ENCODE peak calls at places on chromosomes 7 and 10, in nine cellular contexts. One of them, this sample, is unnamed.

GRCh38 chr10:12659706-12660105 is 310.4 kb downstream of the CAMK1D start:
- DNase-seq in heart left ventricle: no peak
- DNase-seq in fibroblast of lung: no peak
- DNase-seq in psoas muscle: no peak
- DNase-seq in H9: no peak
- DNase-seq in transverse colon: no peak
- DNase-seq in ovary: no peak
- DNase-seq in OCI-LY7: no peak
- DNase-seq in GM23338: no peak
- DNase-seq in this sample: no peak

GRCh38 chr10:5620966-5621365 is 45.4 kb downstream of the ASB13 start:
- DNase-seq in heart left ventricle: no peak
- DNase-seq in fibroblast of lung: no peak
- DNase-seq in psoas muscle: no peak
- DNase-seq in H9: no peak
- DNase-seq in transverse colon: no peak
- DNase-seq in ovary: peak
- DNase-seq in OCI-LY7: no peak
- DNase-seq in GM23338: no peak
- DNase-seq in this sample: no peak

GRCh38 chr10:132868995-132869394 is 73.4 kb downstream of the CFAP46 start:
- DNase-seq in heart left ventricle: peak
- DNase-seq in fibroblast of lung: no peak
- DNase-seq in psoas muscle: no peak
- DNase-seq in H9: peak
- DNase-seq in transverse colon: peak
- DNase-seq in ovary: no peak
- DNase-seq in OCI-LY7: no peak
- DNase-seq in GM23338: no peak
- DNase-seq in this sample: no peak

GRCh38 chr7:49483142-49483541 is 290.3 kb upstream of the VWC2 start:
- DNase-seq in heart left ventricle: peak
- DNase-seq in fibroblast of lung: no peak
- DNase-seq in psoas muscle: no peak
- DNase-seq in H9: no peak
- DNase-seq in transverse colon: peak
- DNase-seq in ovary: no peak
- DNase-seq in OCI-LY7: peak
- DNase-seq in GM23338: peak
- DNase-seq in this sample: peak

GRCh38 chr10:35423505-35424306 is 87.4 kb downstream of the CCNY start:
- DNase-seq in heart left ventricle: no peak
- DNase-seq in fibroblast of lung: peak
- DNase-seq in psoas muscle: no peak
- DNase-seq in H9: no peak
- DNase-seq in transverse colon: no peak
- DNase-seq in ovary: no peak
- DNase-seq in OCI-LY7: no peak
- DNase-seq in GM23338: no peak
- DNase-seq in this sample: no peak

GRCh38 chr10:130809181-130809580 is 502.3 kb downstream of the TCERG1L start:
- DNase-seq in heart left ventricle: no peak
- DNase-seq in fibroblast of lung: no peak
- DNase-seq in psoas muscle: no peak
- DNase-seq in H9: no peak
- DNase-seq in transverse colon: no peak
- DNase-seq in ovary: no peak
- DNase-seq in OCI-LY7: no peak
- DNase-seq in GM23338: no peak
- DNase-seq in this sample: no peak

GRCh38 chr10:24929904-24930303 is 22.5 kb downstream of the PRTFDC1 start:
- DNase-seq in heart left ventricle: no peak
- DNase-seq in fibroblast of lung: no peak
- DNase-seq in psoas muscle: no peak
- DNase-seq in H9: no peak
- DNase-seq in transverse colon: no peak
- DNase-seq in ovary: no peak
- DNase-seq in OCI-LY7: no peak
- DNase-seq in GM23338: no peak
- DNase-seq in this sample: no peak

GRCh38 chr7:16978358-16979244 is 96.8 kb upstream of the AGR3 start:
- DNase-seq in heart left ventricle: no peak
- DNase-seq in fibroblast of lung: peak
- DNase-seq in psoas muscle: no peak
- DNase-seq in H9: no peak
- DNase-seq in transverse colon: no peak
- DNase-seq in ovary: no peak
- DNase-seq in OCI-LY7: no peak
- DNase-seq in GM23338: peak
- DNase-seq in this sample: no peak

GRCh38 chr10:48575901-48576300 is 29.0 kb downstream of the ARHGAP22 start:
- DNase-seq in heart left ventricle: no peak
- DNase-seq in fibroblast of lung: no peak
- DNase-seq in psoas muscle: no peak
- DNase-seq in H9: peak
- DNase-seq in transverse colon: no peak
- DNase-seq in ovary: no peak
- DNase-seq in OCI-LY7: no peak
- DNase-seq in GM23338: no peak
- DNase-seq in this sample: no peak

GRCh38 chr7:153188630-153189029 is 429.1 kb downstream of the ACTR3B start:
- DNase-seq in heart left ventricle: no peak
- DNase-seq in fibroblast of lung: no peak
- DNase-seq in psoas muscle: no peak
- DNase-seq in H9: no peak
- DNase-seq in transverse colon: no peak
- DNase-seq in ovary: no peak
- DNase-seq in OCI-LY7: no peak
- DNase-seq in GM23338: no peak
- DNase-seq in this sample: peak

GRCh38 chr10:30803901-30804322 is 174.4 kb upstream of the LYZL2 start:
- DNase-seq in heart left ventricle: no peak
- DNase-seq in fibroblast of lung: peak
- DNase-seq in psoas muscle: peak
- DNase-seq in H9: no peak
- DNase-seq in transverse colon: no peak
- DNase-seq in ovary: peak
- DNase-seq in OCI-LY7: no peak
- DNase-seq in GM23338: no peak
- DNase-seq in this sample: no peak

GRCh38 chr7:53628775-53629174 is 593.3 kb downstream of the POM121L12 start:
- DNase-seq in heart left ventricle: no peak
- DNase-seq in fibroblast of lung: no peak
- DNase-seq in psoas muscle: no peak
- DNase-seq in H9: no peak
- DNase-seq in transverse colon: no peak
- DNase-seq in ovary: no peak
- DNase-seq in OCI-LY7: no peak
- DNase-seq in GM23338: no peak
- DNase-seq in this sample: no peak

GRCh38 chr7:24152356-24152755 is 131.6 kb upstream of the NPY start:
- DNase-seq in heart left ventricle: no peak
- DNase-seq in fibroblast of lung: no peak
- DNase-seq in psoas muscle: no peak
- DNase-seq in H9: no peak
- DNase-seq in transverse colon: peak
- DNase-seq in ovary: no peak
- DNase-seq in OCI-LY7: no peak
- DNase-seq in GM23338: no peak
- DNase-seq in this sample: peak

GRCh38 chr10:95364342-95364741 is 73.5 kb upstream of the PDLIM1 start:
- DNase-seq in heart left ventricle: no peak
- DNase-seq in fibroblast of lung: no peak
- DNase-seq in psoas muscle: no peak
- DNase-seq in H9: no peak
- DNase-seq in transverse colon: no peak
- DNase-seq in ovary: no peak
- DNase-seq in OCI-LY7: no peak
- DNase-seq in GM23338: no peak
- DNase-seq in this sample: no peak
- H3K27ac ChIP-seq in heart left ventricle: no peak
- H3K27ac ChIP-seq in fibroblast of lung: no peak
- H3K27ac ChIP-seq in psoas muscle: no peak
- H3K27ac ChIP-seq in H9: no peak
- H3K27ac ChIP-seq in transverse colon: no peak
- H3K27ac ChIP-seq in ovary: no peak
- H3K27ac ChIP-seq in OCI-LY7: no peak
- H3K27ac ChIP-seq in GM23338: peak
- H3K27ac ChIP-seq in this sample: no peak

GRCh38 chr10:87646920-87647319 is 12.8 kb upstream of the PAPSS2 start:
- DNase-seq in heart left ventricle: no peak
- DNase-seq in fibroblast of lung: no peak
- DNase-seq in psoas muscle: no peak
- DNase-seq in H9: no peak
- DNase-seq in transverse colon: no peak
- DNase-seq in ovary: no peak
- DNase-seq in OCI-LY7: no peak
- DNase-seq in GM23338: no peak
- DNase-seq in this sample: no peak

GRCh38 chr10:87642486-87642885 is 17.2 kb upstream of the PAPSS2 start:
- DNase-seq in heart left ventricle: no peak
- DNase-seq in fibroblast of lung: no peak
- DNase-seq in psoas muscle: no peak
- DNase-seq in H9: no peak
- DNase-seq in transverse colon: no peak
- DNase-seq in ovary: no peak
- DNase-seq in OCI-LY7: no peak
- DNase-seq in GM23338: no peak
- DNase-seq in this sample: peak

GRCh38 chr10:87643920-87644319 is 15.8 kb upstream of the PAPSS2 start:
- DNase-seq in heart left ventricle: no peak
- DNase-seq in fibroblast of lung: no peak
- DNase-seq in psoas muscle: no peak
- DNase-seq in H9: no peak
- DNase-seq in transverse colon: no peak
- DNase-seq in ovary: no peak
- DNase-seq in OCI-LY7: no peak
- DNase-seq in GM23338: no peak
- DNase-seq in this sample: no peak

GRCh38 chr10:87642988-87643387 is 16.7 kb upstream of the PAPSS2 start:
- DNase-seq in heart left ventricle: no peak
- DNase-seq in fibroblast of lung: no peak
- DNase-seq in psoas muscle: no peak
- DNase-seq in H9: no peak
- DNase-seq in transverse colon: no peak
- DNase-seq in ovary: no peak
- DNase-seq in OCI-LY7: no peak
- DNase-seq in GM23338: no peak
- DNase-seq in this sample: no peak

DNA sequence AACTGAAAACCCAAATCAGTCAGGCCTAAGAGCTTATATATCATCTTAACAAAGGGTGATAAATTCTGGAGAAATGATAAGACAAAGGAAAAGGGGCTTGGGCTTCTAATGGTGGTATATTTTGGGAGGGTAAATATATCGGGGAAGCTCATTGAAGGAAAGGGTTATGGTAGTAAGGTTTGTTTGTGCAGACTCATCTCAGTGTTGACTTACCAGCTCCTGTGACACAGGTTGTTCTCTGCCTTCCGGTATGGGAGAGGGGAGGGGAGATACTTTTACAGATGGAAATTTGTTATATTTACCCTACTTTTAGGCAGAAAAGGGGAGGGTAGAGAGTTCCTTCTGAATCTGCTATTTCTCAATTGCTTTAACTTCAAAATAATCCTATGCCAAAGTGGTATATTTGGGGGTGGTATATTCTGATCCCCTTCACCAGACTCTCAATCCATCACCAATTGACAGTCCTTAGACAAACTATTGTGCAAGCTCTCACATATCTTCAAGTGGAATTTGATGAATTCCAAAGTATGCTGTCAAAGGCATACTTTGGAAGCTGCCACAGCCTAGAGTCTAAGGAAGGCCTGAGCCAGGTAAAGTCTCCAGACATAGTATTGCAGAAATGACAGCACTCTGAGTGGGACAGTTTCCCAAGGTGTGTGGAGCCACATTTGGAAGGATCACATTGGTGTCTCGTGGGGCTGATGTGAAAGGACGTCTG is 13.3 kb upstream of the PAPSS2 start:
- DNase-seq in heart left ventricle: no peak
- DNase-seq in fibroblast of lung: no peak
- DNase-seq in psoas muscle: no peak
- DNase-seq in H9: no peak
- DNase-seq in transverse colon: no peak
- DNase-seq in ovary: no peak
- DNase-seq in OCI-LY7: no peak
- DNase-seq in GM23338: no peak
- DNase-seq in this sample: no peak
- H3K27ac ChIP-seq in heart left ventricle: no peak
- H3K27ac ChIP-seq in fibroblast of lung: no peak
- H3K27ac ChIP-seq in psoas muscle: no peak
- H3K27ac ChIP-seq in H9: no peak
- H3K27ac ChIP-seq in transverse colon: no peak
- H3K27ac ChIP-seq in ovary: no peak
- H3K27ac ChIP-seq in OCI-LY7: no peak
- H3K27ac ChIP-seq in GM23338: no peak
- H3K27ac ChIP-seq in this sample: no peak

DNA sequence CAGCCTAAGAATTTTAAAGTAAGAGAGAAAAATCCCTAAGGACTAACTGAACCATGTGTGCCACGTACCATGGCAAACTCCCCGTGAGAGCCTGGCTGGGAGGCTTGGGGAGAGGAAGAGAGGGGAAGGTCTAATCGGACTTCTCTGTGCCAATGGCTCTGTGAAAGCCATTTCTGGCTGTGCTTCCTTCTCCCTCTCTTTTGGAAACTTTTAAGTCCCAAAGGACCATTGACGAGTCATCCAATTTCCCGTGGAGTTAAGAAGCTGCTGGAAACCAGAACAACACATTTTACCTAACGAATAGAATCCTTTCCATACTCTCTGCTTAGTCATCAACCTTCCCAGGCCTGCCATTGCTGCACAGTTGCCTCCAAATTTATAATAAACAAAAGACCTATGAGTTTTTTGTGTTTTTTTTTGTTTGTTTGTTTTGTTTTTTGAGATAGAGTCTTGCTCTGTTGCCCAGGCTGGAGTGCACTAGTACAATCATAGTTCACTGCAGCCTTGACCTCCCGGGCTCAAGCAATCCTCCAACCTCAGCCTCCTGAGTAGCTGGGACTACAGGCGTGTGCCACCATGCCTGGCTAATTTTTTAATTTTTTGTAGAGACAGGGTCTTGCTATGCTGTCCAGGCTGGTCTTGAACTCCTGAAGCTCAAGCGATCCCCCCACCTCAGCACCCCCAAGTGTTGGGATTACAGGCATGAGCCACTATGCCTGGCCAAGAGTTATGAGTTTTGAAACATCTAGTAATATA is 13.2 kb downstream of the LAMB1 start:
- DNase-seq in heart left ventricle: peak
- DNase-seq in fibroblast of lung: peak
- DNase-seq in psoas muscle: peak
- DNase-seq in H9: no peak
- DNase-seq in transverse colon: no peak
- DNase-seq in ovary: no peak
- DNase-seq in OCI-LY7: no peak
- DNase-seq in GM23338: no peak
- DNase-seq in this sample: no peak
- H3K27ac ChIP-seq in heart left ventricle: peak
- H3K27ac ChIP-seq in fibroblast of lung: no peak
- H3K27ac ChIP-seq in psoas muscle: no peak
- H3K27ac ChIP-seq in H9: no peak
- H3K27ac ChIP-seq in transverse colon: peak
- H3K27ac ChIP-seq in ovary: no peak
- H3K27ac ChIP-seq in OCI-LY7: no peak
- H3K27ac ChIP-seq in GM23338: no peak
- H3K27ac ChIP-seq in this sample: peak

GRCh38 chr10:29279779-29280535 is 8.9 kb upstream of the LYZL1 start:
- DNase-seq in heart left ventricle: no peak
- DNase-seq in fibroblast of lung: no peak
- DNase-seq in psoas muscle: no peak
- DNase-seq in H9: no peak
- DNase-seq in transverse colon: no peak
- DNase-seq in ovary: no peak
- DNase-seq in OCI-LY7: no peak
- DNase-seq in GM23338: no peak
- DNase-seq in this sample: no peak
- H3K27ac ChIP-seq in heart left ventricle: no peak
- H3K27ac ChIP-seq in fibroblast of lung: no peak
- H3K27ac ChIP-seq in psoas muscle: no peak
- H3K27ac ChIP-seq in H9: no peak
- H3K27ac ChIP-seq in transverse colon: no peak
- H3K27ac ChIP-seq in ovary: no peak
- H3K27ac ChIP-seq in OCI-LY7: no peak
- H3K27ac ChIP-seq in GM23338: no peak
- H3K27ac ChIP-seq in this sample: no peak

This sample was measured in thyroid gland.